ENCODE peak calls at places on chromosomes 7 and 10, in four cellular contexts. Q, D, T and M are unnamed samples.

GRCh38 chr7:43879477-43879876 is 10.2 kb upstream of the MRPS24 start:
- DNase-seq in Q (no peak), D (no peak), T (no peak), M (peak; percentile 77)

GRCh38 chr10:21015838-21016237 is 118.7 kb upstream of the NEBL start:
- DNase-seq in Q (no peak), D (no peak), T (no peak), M (no peak)

GRCh38 chr7:141654551-141654950 is 47.4 kb downstream of the DENND11 start:
- DNase-seq in Q (peak; percentile 59), D (peak; percentile 70), T (peak; percentile 23), M (peak; percentile 94)

GRCh38 chr10:123148414-123149161 is 652 bp downstream of the HMX2 start:
- DNase-seq in Q (no peak), D (no peak), T (no peak), M (no peak)

GRCh38 chr10:79295593-79295992 is 51.7 kb upstream of the PPIF start:
- DNase-seq in Q (no peak), D (no peak), T (no peak), M (no peak)

GRCh38 chr7:43482679-43483252 is 100.1 kb upstream of the STK17A start:
- DNase-seq in Q (no peak), D (peak; percentile 70), T (no peak), M (no peak)

GRCh38 chr7:95824586-95824985 is 52.2 kb downstream of the DYNC1I1 start:
- DNase-seq in Q (no peak), D (no peak), T (no peak), M (no peak)

GRCh38 chr7:114426824-114427223 is 12.2 kb downstream of the FOXP2 start:
- DNase-seq in Q (no peak), D (no peak), T (no peak), M (peak; percentile 49)

GRCh38 chr7:29042893-29043292 is 84.8 kb upstream of the TRIL start:
- DNase-seq in Q (no peak), D (no peak), T (no peak), M (no peak)

GRCh38 chr10:10138685-10139084 is 879.0 kb upstream of the CELF2 start:
- DNase-seq in Q (no peak), D (no peak), T (no peak), M (no peak)

GRCh38 chr7:128352138-128352537 is 8.4 kb upstream of the RBM28 start:
- DNase-seq in Q (no peak), D (peak; percentile 11), T (no peak), M (peak; percentile 72)

GRCh38 chr7:116422651-116423050 is 76.9 kb upstream of the CAV2 start:
- DNase-seq in Q (no peak), D (no peak), T (no peak), M (no peak)

GRCh38 chr10:102450374-102451104 is 804 bp downstream of the C10orf95 start:
- DNase-seq in Q (peak; percentile 75), D (peak; percentile 75), T (peak; percentile 56), M (peak; percentile 70)
- TF ChIP-seq POLR2AphosphoS5 in Q (no peak), D (no peak), T (peak; percentile 51), M (peak; percentile 93)

GRCh38 chr7:107528461-107528860 is 35.3 kb downstream of the COG5 start:
- DNase-seq in Q (no peak), D (peak; percentile 20), T (no peak), M (peak; percentile 32)
- TF ChIP-seq MYC in Q (no peak), D (no peak), T (no peak), M (no peak)

GRCh38 chr10:89332092-89332633 is 4.4 kb downstream of the IFIT3 start:
- DNase-seq in Q (no peak), D (peak; percentile 41), T (peak; percentile 92), M (peak; percentile 60)
- TF ChIP-seq POLR2AphosphoS5 in Q (no peak), D (peak; percentile 58), T (peak; percentile 84), M (no peak)

GRCh38 chr10:85618841-85619240 is 747.8 kb downstream of the GRID1 start:
- DNase-seq in Q (no peak), D (no peak), T (no peak), M (no peak)

GRCh38 chr10:85615556-85615955 is 751.0 kb downstream of the GRID1 start:
- DNase-seq in Q (no peak), D (no peak), T (no peak), M (no peak)

GRCh38 chr10:85614981-85615380 is 751.6 kb downstream of the GRID1 start:
- DNase-seq in Q (no peak), D (no peak), T (no peak), M (no peak)

GRCh38 chr10:85619832-85620231 is 746.8 kb downstream of the GRID1 start:
- DNase-seq in Q (no peak), D (no peak), T (no peak), M (no peak)

GRCh38 chr10:85617751-85618150 is 748.8 kb downstream of the GRID1 start:
- DNase-seq in Q (no peak), D (no peak), T (no peak), M (no peak)
- TF ChIP-seq MYC in Q (no peak), D (no peak), T (no peak), M (no peak)

GRCh38 chr7:47571355-47572100 is 10.4 kb downstream of the TNS3 start:
- DNase-seq in Q (no peak), D (peak; percentile 90), T (no peak), M (no peak)
- TF ChIP-seq POLR2AphosphoS5 in Q (no peak), D (no peak), T (no peak), M (no peak)